ENCODE peak calls at places on chromosome 15, in six cellular contexts. F is activated CD4-positive, alpha-beta T cell treated with anti-CD3 and anti-CD28 coated beads for 36 hours; T is stimulated activated naive CD8-positive, alpha-beta T cell treated with anti-CD3 and anti-CD28 coated beads, Interleukin-15, Interleukin-2, amounts not matched to agents 100 U/mL and 50 U/mL, for 24 hours; P is A549; S is natural killer cell; K is activated T-helper 17 cell treated with anti-CD3 and anti-CD28 coated beads, Interleukin-2, amount 50 U/mL, for 72 hours. M is an unnamed sample.

GRCh38 chr15:101307048-101307896 is 12.2 kb upstream of the SNRPA1 start:
- ATAC-seq in K (no peak), P (no peak), T (no peak), S (no peak), F (no peak), M (no peak)

GRCh38 chr15:59688888-59689625 is at the start of gene BNIP2:
- ATAC-seq in T (peak), F (peak), S (peak), P (peak), K (peak), M (peak)

GRCh38 chr15:69723404-69724097 is 270.9 kb downstream of the RPLP1 start:
- ATAC-seq in S (no peak), K (no peak), P (no peak), F (no peak), T (no peak), M (no peak)

GRCh38 chr15:25092661-25093060 is 137.9 kb downstream of the SNRPN start:
- ATAC-seq in S (no peak), T (no peak), K (no peak), P (no peak), F (no peak), M (no peak)

GRCh38 chr15:91694829-91695205 is 158.7 kb upstream of the SLCO3A1 start:
- ATAC-seq in T (no peak), P (no peak), S (no peak), K (no peak), F (no peak), M (peak)

GRCh38 chr15:98983333-98983732 is 24.3 kb downstream of the PGPEP1L start:
- ATAC-seq in F (no peak), T (no peak), S (no peak), P (peak), K (no peak), M (peak)

GRCh38 chr15:80530737-80531365 is 126.7 kb downstream of the ARNT2 start:
- ATAC-seq in T (no peak), F (no peak), S (no peak), P (no peak), K (no peak), M (no peak)

GRCh38 chr15:25176991-25177954 is 222.5 kb downstream of the SNRPN start:
- ATAC-seq in T (no peak), F (no peak), K (no peak), S (no peak), P (no peak), M (no peak)

GRCh38 chr15:75720787-75721461 is 8.3 kb upstream of the CSPG4 start:
- ATAC-seq in F (peak), T (peak), P (peak), S (peak), K (peak), M (peak)

GRCh38 chr15:25939122-25939521 is 76.0 kb upstream of the ATP10A start:
- ATAC-seq in S (no peak), T (no peak), K (no peak), P (no peak), F (no peak), M (peak)

GRCh38 chr15:82139823-82140268 is 94.0 kb upstream of the MEX3B start:
- ATAC-seq in K (no peak), S (no peak), T (no peak), P (peak), F (no peak), M (peak)

GRCh38 chr15:74025436-74025835 is 30.9 kb downstream of the PML start:
- ATAC-seq in K (no peak), P (no peak), T (no peak), S (no peak), F (no peak), M (peak)

GRCh38 chr15:40047413-40048154 is 8.6 kb upstream of the SRP14 start:
- ATAC-seq in K (peak), T (peak), S (peak), P (peak), F (peak), M (peak)

GRCh38 chr15:54014067-54014466 is 35.8 kb downstream of the UNC13C start:
- ATAC-seq in K (no peak), S (no peak), P (no peak), T (no peak), F (no peak), M (no peak)

GRCh38 chr15:64895285-64896065 is 16.2 kb upstream of the ANKDD1A start:
- ATAC-seq in F (no peak), S (peak), P (peak), K (no peak), T (no peak), M (peak)

GRCh38 chr15:99502182-99502581 is 63.6 kb upstream of the MEF2A start:
- ATAC-seq in K (peak), P (no peak), S (peak), F (peak), T (peak), M (peak)

GRCh38 chr15:66294932-66295235 is 1.5 kb downstream of the DIS3L start:
- ATAC-seq in S (no peak), P (no peak), K (no peak), F (no peak), T (no peak), M (no peak)

GRCh38 chr15:90624278-90624930 is 92.7 kb upstream of the BLM start:
- ATAC-seq in S (no peak), P (peak), K (no peak), F (no peak), T (no peak), M (peak)

GRCh38 chr15:67000896-67001295 is 64.5 kb upstream of the SMAD3 start:
- ATAC-seq in P (no peak), S (no peak), F (no peak), T (no peak), K (no peak), M (no peak)

GRCh38 chr15:66940368-66940767 is 125.0 kb upstream of the SMAD3 start:
- ATAC-seq in P (peak), K (peak), S (no peak), T (peak), F (peak), M (peak)

GRCh38 chr15:97993310-97993738 is 32.8 kb downstream of the ARRDC4 start:
- ATAC-seq in P (no peak), K (no peak), F (peak), T (no peak), S (no peak), M (no peak)

GRCh38 chr15:36827824-36828223 is 248.4 kb downstream of the CDIN1 start:
- ATAC-seq in F (no peak), T (no peak), P (no peak), K (no peak), S (no peak), M (no peak)

GRCh38 chr15:55764398-55764797 is 21.4 kb upstream of the PRTG start:
- ATAC-seq in S (no peak), P (peak), F (no peak), T (no peak), K (no peak), M (no peak)

GRCh38 chr15:65916041-65916663 is 46.9 kb downstream of the RAB11A start:
- ATAC-seq in S (no peak), K (no peak), P (peak), F (no peak), T (no peak), M (peak)

GRCh38 chr15:66955871-66956585 is 109.4 kb upstream of the SMAD3 start:
- ATAC-seq in K (peak), S (no peak), T (peak), F (no peak), P (peak), M (peak)

GRCh38 chr15:101652783-101653430 is 726 bp upstream of the TM2D3 start:
- ATAC-seq in S (no peak), K (no peak), T (no peak), P (no peak), F (no peak), M (peak)

GRCh38 chr15:74954515-74954914 is 2.1 kb downstream of the RPP25 start:
- ATAC-seq in P (no peak), S (no peak), T (no peak), F (no peak), K (no peak), M (no peak)

GRCh38 chr15:59353994-59354951 is 18.4 kb downstream of the MYO1E start:
- ATAC-seq in T (no peak), P (no peak), S (no peak), K (no peak), F (no peak), M (no peak)

GRCh38 chr15:27804569-27805260 is 294.4 kb downstream of the OCA2 start:
- ATAC-seq in K (no peak), F (no peak), T (no peak), S (no peak), P (no peak), M (no peak)

GRCh38 chr15:96428742-96429141 is 98.2 kb downstream of the NR2F2 start:
- ATAC-seq in T (no peak), S (no peak), P (peak), F (no peak), K (no peak), M (peak)

GRCh38 chr15:78392430-78392829 is 45.6 kb upstream of the IREB2 start:
- ATAC-seq in T (no peak), S (no peak), F (no peak), K (no peak), P (no peak), M (peak)

GRCh38 chr15:22867886-22868285 is 29.4 kb downstream of the NIPA2 start:
- ATAC-seq in S (no peak), P (no peak), F (no peak), T (no peak), K (no peak), M (no peak)